ENCODE peak calls at places on chromosomes 3 and 15, in eight cellular contexts. One of them, this sample, is unnamed.

GRCh38 chr3:130894130-130894872 is 417 bp downstream of the ATP2C1 start:
- DNase-seq in Jurkat, Clone E6-1: no peak
- DNase-seq in activated CD4-positive, alpha-beta T cell treated with anti-CD3 and anti-CD28 coated beads, Interleukin-2, amount 10 ng/mL, durations not matched to agents 7 days and 5 days: peak
- DNase-seq in astrocyte: peak
- DNase-seq in stimulated activated CD4-positive, alpha-beta T cell treated with anti-CD3 and anti-CD28 coated beads, Interleukin-2, amount 100 ng/mL, for 48 hours: peak
- DNase-seq in CD4-positive, alpha-beta memory T cell: peak
- DNase-seq in heart left ventricle: peak
- DNase-seq in EL: peak
- DNase-seq in this sample: peak

GRCh38 chr3:111904376-111905241 is 45.5 kb downstream of the PHLDB2 start:
- DNase-seq in Jurkat, Clone E6-1: no peak
- DNase-seq in activated CD4-positive, alpha-beta T cell treated with anti-CD3 and anti-CD28 coated beads, Interleukin-2, amount 10 ng/mL, durations not matched to agents 7 days and 5 days: no peak
- DNase-seq in astrocyte: peak
- DNase-seq in stimulated activated CD4-positive, alpha-beta T cell treated with anti-CD3 and anti-CD28 coated beads, Interleukin-2, amount 100 ng/mL, for 48 hours: no peak
- DNase-seq in CD4-positive, alpha-beta memory T cell: no peak
- DNase-seq in heart left ventricle: no peak
- DNase-seq in EL: peak
- DNase-seq in this sample: no peak

GRCh38 chr15:58487041-58487723 is 55.4 kb downstream of the LIPC start:
- DNase-seq in Jurkat, Clone E6-1: no peak
- DNase-seq in activated CD4-positive, alpha-beta T cell treated with anti-CD3 and anti-CD28 coated beads, Interleukin-2, amount 10 ng/mL, durations not matched to agents 7 days and 5 days: no peak
- DNase-seq in astrocyte: no peak
- DNase-seq in stimulated activated CD4-positive, alpha-beta T cell treated with anti-CD3 and anti-CD28 coated beads, Interleukin-2, amount 100 ng/mL, for 48 hours: no peak
- DNase-seq in CD4-positive, alpha-beta memory T cell: no peak
- DNase-seq in heart left ventricle: no peak
- DNase-seq in EL: no peak
- DNase-seq in this sample: no peak

GRCh38 chr3:42509111-42509510 is 6.7 kb downstream of the VIPR1 start:
- DNase-seq in Jurkat, Clone E6-1: no peak
- DNase-seq in activated CD4-positive, alpha-beta T cell treated with anti-CD3 and anti-CD28 coated beads, Interleukin-2, amount 10 ng/mL, durations not matched to agents 7 days and 5 days: no peak
- DNase-seq in astrocyte: no peak
- DNase-seq in stimulated activated CD4-positive, alpha-beta T cell treated with anti-CD3 and anti-CD28 coated beads, Interleukin-2, amount 100 ng/mL, for 48 hours: no peak
- DNase-seq in CD4-positive, alpha-beta memory T cell: no peak
- DNase-seq in heart left ventricle: no peak
- DNase-seq in EL: no peak
- DNase-seq in this sample: no peak

GRCh38 chr3:61030469-61031035 is 220.7 kb downstream of the FHIT start:
- DNase-seq in Jurkat, Clone E6-1: no peak
- DNase-seq in activated CD4-positive, alpha-beta T cell treated with anti-CD3 and anti-CD28 coated beads, Interleukin-2, amount 10 ng/mL, durations not matched to agents 7 days and 5 days: no peak
- DNase-seq in astrocyte: peak
- DNase-seq in stimulated activated CD4-positive, alpha-beta T cell treated with anti-CD3 and anti-CD28 coated beads, Interleukin-2, amount 100 ng/mL, for 48 hours: no peak
- DNase-seq in CD4-positive, alpha-beta memory T cell: no peak
- DNase-seq in heart left ventricle: no peak
- DNase-seq in EL: no peak
- DNase-seq in this sample: no peak

GRCh38 chr15:89457086-89457485 is 39.3 kb downstream of the RHCG start:
- DNase-seq in Jurkat, Clone E6-1: peak
- DNase-seq in activated CD4-positive, alpha-beta T cell treated with anti-CD3 and anti-CD28 coated beads, Interleukin-2, amount 10 ng/mL, durations not matched to agents 7 days and 5 days: peak
- DNase-seq in astrocyte: no peak
- DNase-seq in stimulated activated CD4-positive, alpha-beta T cell treated with anti-CD3 and anti-CD28 coated beads, Interleukin-2, amount 100 ng/mL, for 48 hours: no peak
- DNase-seq in CD4-positive, alpha-beta memory T cell: no peak
- DNase-seq in heart left ventricle: no peak
- DNase-seq in EL: peak
- DNase-seq in this sample: no peak

GRCh38 chr3:79766474-79767193 is 1.2 kb downstream of the ROBO1 start:
- DNase-seq in Jurkat, Clone E6-1: no peak
- DNase-seq in activated CD4-positive, alpha-beta T cell treated with anti-CD3 and anti-CD28 coated beads, Interleukin-2, amount 10 ng/mL, durations not matched to agents 7 days and 5 days: no peak
- DNase-seq in astrocyte: no peak
- DNase-seq in stimulated activated CD4-positive, alpha-beta T cell treated with anti-CD3 and anti-CD28 coated beads, Interleukin-2, amount 100 ng/mL, for 48 hours: no peak
- DNase-seq in CD4-positive, alpha-beta memory T cell: no peak
- DNase-seq in heart left ventricle: no peak
- DNase-seq in EL: no peak
- DNase-seq in this sample: peak

GRCh38 chr15:82044373-82045178 is 1.2 kb downstream of the MEX3B start:
- DNase-seq in Jurkat, Clone E6-1: no peak
- DNase-seq in activated CD4-positive, alpha-beta T cell treated with anti-CD3 and anti-CD28 coated beads, Interleukin-2, amount 10 ng/mL, durations not matched to agents 7 days and 5 days: peak
- DNase-seq in astrocyte: peak
- DNase-seq in stimulated activated CD4-positive, alpha-beta T cell treated with anti-CD3 and anti-CD28 coated beads, Interleukin-2, amount 100 ng/mL, for 48 hours: peak
- DNase-seq in CD4-positive, alpha-beta memory T cell: peak
- DNase-seq in heart left ventricle: peak
- DNase-seq in EL: peak
- DNase-seq in this sample: peak

GRCh38 chr3:30770387-30770786 is 124.1 kb downstream of the GADL1 start:
- DNase-seq in Jurkat, Clone E6-1: no peak
- DNase-seq in activated CD4-positive, alpha-beta T cell treated with anti-CD3 and anti-CD28 coated beads, Interleukin-2, amount 10 ng/mL, durations not matched to agents 7 days and 5 days: no peak
- DNase-seq in astrocyte: peak
- DNase-seq in stimulated activated CD4-positive, alpha-beta T cell treated with anti-CD3 and anti-CD28 coated beads, Interleukin-2, amount 100 ng/mL, for 48 hours: no peak
- DNase-seq in CD4-positive, alpha-beta memory T cell: no peak
- DNase-seq in heart left ventricle: peak
- DNase-seq in EL: peak
- DNase-seq in this sample: no peak

GRCh38 chr3:152241142-152242067 is 27.3 kb upstream of the MBNL1 start:
- DNase-seq in Jurkat, Clone E6-1: peak
- DNase-seq in activated CD4-positive, alpha-beta T cell treated with anti-CD3 and anti-CD28 coated beads, Interleukin-2, amount 10 ng/mL, durations not matched to agents 7 days and 5 days: no peak
- DNase-seq in astrocyte: peak
- DNase-seq in stimulated activated CD4-positive, alpha-beta T cell treated with anti-CD3 and anti-CD28 coated beads, Interleukin-2, amount 100 ng/mL, for 48 hours: no peak
- DNase-seq in CD4-positive, alpha-beta memory T cell: no peak
- DNase-seq in heart left ventricle: no peak
- DNase-seq in EL: peak
- DNase-seq in this sample: no peak

GRCh38 chr15:63372018-63372705 is 9.5 kb downstream of the CA12 start:
- DNase-seq in Jurkat, Clone E6-1: no peak
- DNase-seq in activated CD4-positive, alpha-beta T cell treated with anti-CD3 and anti-CD28 coated beads, Interleukin-2, amount 10 ng/mL, durations not matched to agents 7 days and 5 days: no peak
- DNase-seq in astrocyte: peak
- DNase-seq in stimulated activated CD4-positive, alpha-beta T cell treated with anti-CD3 and anti-CD28 coated beads, Interleukin-2, amount 100 ng/mL, for 48 hours: peak
- DNase-seq in CD4-positive, alpha-beta memory T cell: no peak
- DNase-seq in heart left ventricle: no peak
- DNase-seq in EL: peak
- DNase-seq in this sample: no peak

GRCh38 chr3:190183121-190183520 is 62.4 kb upstream of the P3H2 start:
- DNase-seq in Jurkat, Clone E6-1: no peak
- DNase-seq in activated CD4-positive, alpha-beta T cell treated with anti-CD3 and anti-CD28 coated beads, Interleukin-2, amount 10 ng/mL, durations not matched to agents 7 days and 5 days: no peak
- DNase-seq in astrocyte: peak
- DNase-seq in stimulated activated CD4-positive, alpha-beta T cell treated with anti-CD3 and anti-CD28 coated beads, Interleukin-2, amount 100 ng/mL, for 48 hours: no peak
- DNase-seq in CD4-positive, alpha-beta memory T cell: no peak
- DNase-seq in heart left ventricle: no peak
- DNase-seq in EL: peak
- DNase-seq in this sample: no peak

GRCh38 chr3:197711973-197712707 is 24.6 kb downstream of the RUBCN start:
- DNase-seq in Jurkat, Clone E6-1: peak
- DNase-seq in activated CD4-positive, alpha-beta T cell treated with anti-CD3 and anti-CD28 coated beads, Interleukin-2, amount 10 ng/mL, durations not matched to agents 7 days and 5 days: peak
- DNase-seq in astrocyte: peak
- DNase-seq in stimulated activated CD4-positive, alpha-beta T cell treated with anti-CD3 and anti-CD28 coated beads, Interleukin-2, amount 100 ng/mL, for 48 hours: peak
- DNase-seq in CD4-positive, alpha-beta memory T cell: peak
- DNase-seq in heart left ventricle: peak
- DNase-seq in EL: peak
- DNase-seq in this sample: peak

GRCh38 chr3:157669403-157669802 is 166.2 kb upstream of the VEPH1 start:
- DNase-seq in Jurkat, Clone E6-1: no peak
- DNase-seq in activated CD4-positive, alpha-beta T cell treated with anti-CD3 and anti-CD28 coated beads, Interleukin-2, amount 10 ng/mL, durations not matched to agents 7 days and 5 days: no peak
- DNase-seq in astrocyte: no peak
- DNase-seq in stimulated activated CD4-positive, alpha-beta T cell treated with anti-CD3 and anti-CD28 coated beads, Interleukin-2, amount 100 ng/mL, for 48 hours: no peak
- DNase-seq in CD4-positive, alpha-beta memory T cell: no peak
- DNase-seq in heart left ventricle: no peak
- DNase-seq in EL: peak
- DNase-seq in this sample: no peak

GRCh38 chr15:52109559-52110451 is 2.8 kb downstream of the BCL2L10 start:
- DNase-seq in Jurkat, Clone E6-1: no peak
- DNase-seq in activated CD4-positive, alpha-beta T cell treated with anti-CD3 and anti-CD28 coated beads, Interleukin-2, amount 10 ng/mL, durations not matched to agents 7 days and 5 days: no peak
- DNase-seq in astrocyte: no peak
- DNase-seq in stimulated activated CD4-positive, alpha-beta T cell treated with anti-CD3 and anti-CD28 coated beads, Interleukin-2, amount 100 ng/mL, for 48 hours: no peak
- DNase-seq in CD4-positive, alpha-beta memory T cell: no peak
- DNase-seq in heart left ventricle: no peak
- DNase-seq in EL: no peak
- DNase-seq in this sample: no peak

GRCh38 chr15:55915221-55915620 is 78.2 kb downstream of the NEDD4 start:
- DNase-seq in Jurkat, Clone E6-1: no peak
- DNase-seq in activated CD4-positive, alpha-beta T cell treated with anti-CD3 and anti-CD28 coated beads, Interleukin-2, amount 10 ng/mL, durations not matched to agents 7 days and 5 days: no peak
- DNase-seq in astrocyte: peak
- DNase-seq in stimulated activated CD4-positive, alpha-beta T cell treated with anti-CD3 and anti-CD28 coated beads, Interleukin-2, amount 100 ng/mL, for 48 hours: no peak
- DNase-seq in CD4-positive, alpha-beta memory T cell: no peak
- DNase-seq in heart left ventricle: no peak
- DNase-seq in EL: peak
- DNase-seq in this sample: no peak

GRCh38 chr3:29465836-29466235 is 185.0 kb downstream of the RBMS3 start:
- DNase-seq in Jurkat, Clone E6-1: no peak
- DNase-seq in activated CD4-positive, alpha-beta T cell treated with anti-CD3 and anti-CD28 coated beads, Interleukin-2, amount 10 ng/mL, durations not matched to agents 7 days and 5 days: no peak
- DNase-seq in astrocyte: peak
- DNase-seq in stimulated activated CD4-positive, alpha-beta T cell treated with anti-CD3 and anti-CD28 coated beads, Interleukin-2, amount 100 ng/mL, for 48 hours: no peak
- DNase-seq in CD4-positive, alpha-beta memory T cell: no peak
- DNase-seq in heart left ventricle: no peak
- DNase-seq in EL: peak
- DNase-seq in this sample: no peak

GRCh38 chr3:58658508-58658907 is 8.1 kb downstream of the FAM3D start:
- DNase-seq in Jurkat, Clone E6-1: no peak
- DNase-seq in activated CD4-positive, alpha-beta T cell treated with anti-CD3 and anti-CD28 coated beads, Interleukin-2, amount 10 ng/mL, durations not matched to agents 7 days and 5 days: no peak
- DNase-seq in astrocyte: no peak
- DNase-seq in stimulated activated CD4-positive, alpha-beta T cell treated with anti-CD3 and anti-CD28 coated beads, Interleukin-2, amount 100 ng/mL, for 48 hours: no peak
- DNase-seq in CD4-positive, alpha-beta memory T cell: no peak
- DNase-seq in heart left ventricle: no peak
- DNase-seq in EL: no peak
- DNase-seq in this sample: no peak

GRCh38 chr15:70605606-70606410 is 157.6 kb downstream of the UACA start:
- DNase-seq in Jurkat, Clone E6-1: no peak
- DNase-seq in activated CD4-positive, alpha-beta T cell treated with anti-CD3 and anti-CD28 coated beads, Interleukin-2, amount 10 ng/mL, durations not matched to agents 7 days and 5 days: no peak
- DNase-seq in astrocyte: peak
- DNase-seq in stimulated activated CD4-positive, alpha-beta T cell treated with anti-CD3 and anti-CD28 coated beads, Interleukin-2, amount 100 ng/mL, for 48 hours: no peak
- DNase-seq in CD4-positive, alpha-beta memory T cell: no peak
- DNase-seq in heart left ventricle: peak
- DNase-seq in EL: peak
- DNase-seq in this sample: no peak

GRCh38 chr3:171415070-171415469 is 45.1 kb downstream of the TNIK start:
- DNase-seq in Jurkat, Clone E6-1: no peak
- DNase-seq in activated CD4-positive, alpha-beta T cell treated with anti-CD3 and anti-CD28 coated beads, Interleukin-2, amount 10 ng/mL, durations not matched to agents 7 days and 5 days: no peak
- DNase-seq in astrocyte: peak
- DNase-seq in stimulated activated CD4-positive, alpha-beta T cell treated with anti-CD3 and anti-CD28 coated beads, Interleukin-2, amount 100 ng/mL, for 48 hours: no peak
- DNase-seq in CD4-positive, alpha-beta memory T cell: no peak
- DNase-seq in heart left ventricle: no peak
- DNase-seq in EL: peak
- DNase-seq in this sample: no peak

GRCh38 chr3:46895204-46895660 is 17.7 kb downstream of the PTH1R start:
- DNase-seq in Jurkat, Clone E6-1: peak
- DNase-seq in activated CD4-positive, alpha-beta T cell treated with anti-CD3 and anti-CD28 coated beads, Interleukin-2, amount 10 ng/mL, durations not matched to agents 7 days and 5 days: peak
- DNase-seq in astrocyte: no peak
- DNase-seq in stimulated activated CD4-positive, alpha-beta T cell treated with anti-CD3 and anti-CD28 coated beads, Interleukin-2, amount 100 ng/mL, for 48 hours: peak
- DNase-seq in CD4-positive, alpha-beta memory T cell: peak
- DNase-seq in heart left ventricle: peak
- DNase-seq in EL: peak
- DNase-seq in this sample: peak

GRCh38 chr3:49001155-49001554 is 6.0 kb upstream of the WDR6 start:
- DNase-seq in Jurkat, Clone E6-1: no peak
- DNase-seq in activated CD4-positive, alpha-beta T cell treated with anti-CD3 and anti-CD28 coated beads, Interleukin-2, amount 10 ng/mL, durations not matched to agents 7 days and 5 days: no peak
- DNase-seq in astrocyte: no peak
- DNase-seq in stimulated activated CD4-positive, alpha-beta T cell treated with anti-CD3 and anti-CD28 coated beads, Interleukin-2, amount 100 ng/mL, for 48 hours: no peak
- DNase-seq in CD4-positive, alpha-beta memory T cell: no peak
- DNase-seq in heart left ventricle: no peak
- DNase-seq in EL: no peak
- DNase-seq in this sample: no peak

GRCh38 chr3:176939022-176939817 is 258.1 kb downstream of the TBL1XR1 start:
- DNase-seq in Jurkat, Clone E6-1: peak
- DNase-seq in activated CD4-positive, alpha-beta T cell treated with anti-CD3 and anti-CD28 coated beads, Interleukin-2, amount 10 ng/mL, durations not matched to agents 7 days and 5 days: peak
- DNase-seq in astrocyte: peak
- DNase-seq in stimulated activated CD4-positive, alpha-beta T cell treated with anti-CD3 and anti-CD28 coated beads, Interleukin-2, amount 100 ng/mL, for 48 hours: peak
- DNase-seq in CD4-positive, alpha-beta memory T cell: peak
- DNase-seq in heart left ventricle: no peak
- DNase-seq in EL: peak
- DNase-seq in this sample: no peak

GRCh38 chr3:49098429-49098828 is 4.6 kb upstream of the QRICH1 start:
- DNase-seq in Jurkat, Clone E6-1: peak
- DNase-seq in activated CD4-positive, alpha-beta T cell treated with anti-CD3 and anti-CD28 coated beads, Interleukin-2, amount 10 ng/mL, durations not matched to agents 7 days and 5 days: no peak
- DNase-seq in astrocyte: peak
- DNase-seq in stimulated activated CD4-positive, alpha-beta T cell treated with anti-CD3 and anti-CD28 coated beads, Interleukin-2, amount 100 ng/mL, for 48 hours: no peak
- DNase-seq in CD4-positive, alpha-beta memory T cell: no peak
- DNase-seq in heart left ventricle: peak
- DNase-seq in EL: no peak
- DNase-seq in this sample: no peak

This sample was measured in glutamatergic neuron.